ENCODE peak calls at places on chromosomes 5 and 9, in six cellular contexts. V is neural progenitor cell; B is HS-27A; Q is stimulated activated CD4-positive, alpha-beta T cell treated with anti-CD3 and anti-CD28 coated beads, Interleukin-15, amount 100 ng/mL, for 1 hour; G is activated CD4-positive, alpha-beta T cell treated with anti-CD3 and anti-CD28 coated beads, Interleukin-2, amount 50 U/mL, for 4 hours; D is T follicular helper cell. I is an unnamed sample.

GRCh38 chr5:180313677-180314076 is 21.8 kb upstream of the MAPK9 start:
- DNase-seq in B (no peak), Q (no peak), D (peak; percentile 39), V (no peak), G (peak; percentile 33), I (no peak)

GRCh38 chr5:86806206-86806605 is 188.5 kb downstream of the COX7C start:
- DNase-seq in Q (no peak), B (no peak), D (no peak), V (no peak), G (no peak), I (no peak)

GRCh38 chr9:129078691-129079503 is 2.0 kb upstream of the DOLPP1 start:
- DNase-seq in D (no peak), G (no peak), V (no peak), B (no peak), Q (no peak), I (no peak)

GRCh38 chr9:17528859-17529258 is 50.0 kb upstream of the SH3GL2 start:
- DNase-seq in B (no peak), G (no peak), V (peak; percentile 22), Q (no peak), D (no peak), I (no peak)

GRCh38 chr5:149938272-149938671 is 6.3 kb downstream of the PDE6A start:
- DNase-seq in D (no peak), V (no peak), Q (no peak), G (no peak), B (peak; percentile 73), I (no peak)

GRCh38 chr9:69916950-69917349 is 96.3 kb downstream of the CFAP95 start:
- DNase-seq in V (no peak), Q (no peak), G (no peak), D (no peak), B (no peak), I (no peak)

GRCh38 chr9:21970800-21971620 is 23.2 kb downstream of the CDKN2A start:
- DNase-seq in Q (no peak), G (no peak), D (no peak), V (peak; percentile 55), B (no peak), I (peak; percentile 38)

GRCh38 chr9:89576404-89576824 is 28.4 kb upstream of the GADD45G start:
- DNase-seq in G (no peak), V (peak; percentile 27), B (no peak), Q (no peak), D (no peak), I (no peak)

GRCh38 chr9:121735065-121735791 is 83.8 kb downstream of the DAB2IP start:
- DNase-seq in D (no peak), V (peak; percentile 80), Q (no peak), G (no peak), B (no peak), I (no peak)

GRCh38 chr9:14238044-14238443 is 75.9 kb downstream of the NFIB start:
- DNase-seq in D (no peak), G (no peak), V (no peak), B (no peak), Q (no peak), I (no peak)

GRCh38 chr5:137752873-137753226 is 1.3 kb downstream of the HNRNPA0 start:
- DNase-seq in B (no peak), Q (peak; percentile 1), D (no peak), V (no peak), G (no peak), I (no peak)